ENCODE peak calls at places on chromosomes 4 and X, in four cellular contexts. One of them, this sample, is unnamed.

GRCh38 chr4:89681219-89681618 is 155.7 kb downstream of the SNCA start:
- DNase-seq in astrocyte: no peak
- DNase-seq in neural progenitor cell: peak; percentile 52
- DNase-seq in HCT116: peak; percentile 48
- DNase-seq in this sample: no peak

GRCh38 chr4:124940387-124940786 is 227.9 kb upstream of the ANKRD50 start:
- DNase-seq in astrocyte: peak; percentile 99
- DNase-seq in neural progenitor cell: no peak
- DNase-seq in HCT116: peak; percentile 62
- DNase-seq in this sample: no peak

GRCh38 chr4:110071466-110071865 is 126.9 kb downstream of the ELOVL6 start:
- DNase-seq in astrocyte: no peak
- DNase-seq in neural progenitor cell: peak; percentile 6
- DNase-seq in HCT116: no peak
- DNase-seq in this sample: peak; percentile 41

GRCh38 chr4:15234101-15234500 is 193.7 kb upstream of the C1QTNF7 start:
- DNase-seq in astrocyte: peak; percentile 85
- DNase-seq in neural progenitor cell: no peak
- DNase-seq in HCT116: no peak
- DNase-seq in this sample: no peak

GRCh38 chrX:134737061-134737460 is 78.8 kb upstream of the PLAC1 start:
- DNase-seq in astrocyte: peak; percentile 14
- DNase-seq in neural progenitor cell: no peak
- DNase-seq in HCT116: no peak
- DNase-seq in this sample: no peak

GRCh38 chrX:8760021-8760420 is 28.1 kb upstream of the ANOS1 start:
- DNase-seq in astrocyte: peak; percentile 44
- DNase-seq in neural progenitor cell: no peak
- DNase-seq in HCT116: no peak
- DNase-seq in this sample: no peak

GRCh38 chr4:79764118-79764517 is 308.9 kb downstream of the ANTXR2 start:
- DNase-seq in astrocyte: no peak
- DNase-seq in neural progenitor cell: no peak
- DNase-seq in HCT116: no peak
- DNase-seq in this sample: no peak

GRCh38 chr4:4640692-4641091 is 98.8 kb upstream of the STX18 start:
- DNase-seq in astrocyte: no peak
- DNase-seq in neural progenitor cell: peak; percentile 71
- DNase-seq in HCT116: no peak
- DNase-seq in this sample: no peak

GRCh38 chrX:55754861-55755294 is 37.3 kb downstream of the RRAGB start:
- DNase-seq in astrocyte: no peak
- DNase-seq in neural progenitor cell: no peak
- DNase-seq in HCT116: no peak
- DNase-seq in this sample: no peak

GRCh38 chr4:124483043-124483906 is 229.3 kb downstream of the ANKRD50 start:
- DNase-seq in astrocyte: peak; percentile 27
- DNase-seq in neural progenitor cell: peak; percentile 86
- DNase-seq in HCT116: no peak
- DNase-seq in this sample: no peak

GRCh38 chr4:116020141-116020722 is 906.8 kb upstream of the NDST4 start:
- DNase-seq in astrocyte: no peak
- DNase-seq in neural progenitor cell: peak; percentile 43
- DNase-seq in HCT116: peak; percentile 27
- DNase-seq in this sample: no peak

GRCh38 chrX:67614006-67614405 is 70.2 kb downstream of the AR start:
- DNase-seq in astrocyte: peak; percentile 40
- DNase-seq in neural progenitor cell: no peak
- DNase-seq in HCT116: no peak
- DNase-seq in this sample: no peak

GRCh38 chr4:103032575-103032974 is 13.1 kb upstream of the SLC9B1 start:
- DNase-seq in astrocyte: no peak
- DNase-seq in neural progenitor cell: peak; percentile 71
- DNase-seq in HCT116: peak; percentile 24
- DNase-seq in this sample: no peak

GRCh38 chrX:154411981-154412340 is 622 bp downstream of the TAFAZZIN start:
- DNase-seq in astrocyte: peak; percentile 23
- DNase-seq in neural progenitor cell: peak; percentile 80
- DNase-seq in HCT116: no peak
- DNase-seq in this sample: peak; percentile 79

DNA sequence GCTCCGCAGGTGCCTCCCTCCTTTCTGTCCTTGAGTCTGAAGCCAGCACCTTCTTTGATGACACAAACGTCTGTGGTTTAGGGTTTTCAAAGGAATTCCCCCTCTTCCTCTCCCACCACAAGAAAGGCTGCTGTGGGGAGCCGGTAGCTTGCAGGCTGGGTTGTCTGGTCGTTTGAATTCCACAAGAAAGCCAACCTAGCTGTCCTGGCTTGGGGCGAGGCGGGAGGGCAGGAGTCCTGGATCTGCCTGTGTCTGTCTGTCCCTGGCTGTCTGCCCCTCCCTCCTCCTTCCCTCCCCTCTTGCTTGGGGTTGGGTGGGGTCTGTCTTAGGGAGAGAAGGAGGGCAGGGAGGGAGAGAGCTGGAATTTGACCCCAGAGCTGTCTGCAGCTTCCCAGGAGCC is 56.3 kb downstream of the SHROOM2 start:
- DNase-seq in astrocyte: no peak
- DNase-seq in neural progenitor cell: peak; percentile 58
- DNase-seq in HCT116: no peak
- DNase-seq in this sample: peak; percentile 52
- H3K9ac ChIP-seq in astrocyte: no peak overlapping the region
- H3K9ac ChIP-seq in neural progenitor cell: no peak overlapping the region
- H3K9ac ChIP-seq in HCT116: no peak overlapping the region
- H3K9ac ChIP-seq in this sample: peak overlapping the region; percentile 1

GRCh38 chr4:158581161-158581560 is 59.5 kb downstream of the RXFP1 start:
- DNase-seq in astrocyte: peak; percentile 5
- DNase-seq in neural progenitor cell: no peak
- DNase-seq in HCT116: no peak
- DNase-seq in this sample: no peak

GRCh38 chr4:158580064-158580463 is 58.4 kb downstream of the RXFP1 start:
- DNase-seq in astrocyte: no peak
- DNase-seq in neural progenitor cell: peak; percentile 12
- DNase-seq in HCT116: no peak
- DNase-seq in this sample: no peak

GRCh38 chr4:158572608-158573007 is 50.9 kb downstream of the RXFP1 start:
- DNase-seq in astrocyte: no peak
- DNase-seq in neural progenitor cell: no peak
- DNase-seq in HCT116: no peak
- DNase-seq in this sample: no peak

GRCh38 chr4:158578476-158578875 is 56.8 kb downstream of the RXFP1 start:
- DNase-seq in astrocyte: peak; percentile 14
- DNase-seq in neural progenitor cell: no peak
- DNase-seq in HCT116: peak; percentile 8
- DNase-seq in this sample: no peak
- TF ChIP-seq CTCF in astrocyte: peak; percentile 30
- TF ChIP-seq CTCF in neural progenitor cell: peak; percentile 34
- TF ChIP-seq CTCF in HCT116: peak; percentile 28
- TF ChIP-seq CTCF in this sample: no peak

GRCh38 chrX:3046253-3046909 is 5.1 kb downstream of the ARSF start:
- DNase-seq in astrocyte: no peak
- DNase-seq in neural progenitor cell: no peak
- DNase-seq in HCT116: no peak
- DNase-seq in this sample: no peak
- H3K9ac ChIP-seq in astrocyte: no peak overlapping the region
- H3K9ac ChIP-seq in neural progenitor cell: no peak overlapping the region
- H3K9ac ChIP-seq in HCT116: no peak overlapping the region
- H3K9ac ChIP-seq in this sample: no peak overlapping the region

GRCh38 chr4:47839259-47839658 is 1.4 kb upstream of the CORIN start:
- DNase-seq in astrocyte: no peak
- DNase-seq in neural progenitor cell: no peak
- DNase-seq in HCT116: no peak
- DNase-seq in this sample: no peak
- TF ChIP-seq CTCF in astrocyte: peak; percentile 26
- TF ChIP-seq CTCF in neural progenitor cell: peak; percentile 30
- TF ChIP-seq CTCF in HCT116: no peak
- TF ChIP-seq CTCF in this sample: no peak

DNA sequence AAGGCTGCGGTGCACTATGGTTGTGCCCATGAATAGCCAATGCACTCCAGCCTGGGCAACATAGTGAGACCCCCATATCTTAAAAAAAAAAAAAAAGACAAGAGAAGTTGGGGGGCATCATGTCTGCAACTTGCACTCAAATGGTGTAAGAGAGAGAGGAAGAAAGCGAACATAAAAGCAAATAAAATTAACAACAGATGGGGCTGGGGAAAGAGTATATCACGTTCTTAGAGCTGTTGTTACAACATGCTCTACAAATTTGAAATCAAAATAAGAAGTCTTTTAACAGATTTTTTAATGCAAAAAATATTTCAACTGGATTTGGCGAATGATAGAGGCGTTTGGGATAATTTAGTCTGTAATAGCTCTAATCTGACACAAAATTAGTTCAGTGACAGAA is 144.9 kb downstream of the FNIP2 start:
- DNase-seq in astrocyte: no peak
- DNase-seq in neural progenitor cell: no peak
- DNase-seq in HCT116: no peak
- DNase-seq in this sample: no peak
- H3K9ac ChIP-seq in astrocyte: no peak overlapping the region
- H3K9ac ChIP-seq in neural progenitor cell: no peak overlapping the region
- H3K9ac ChIP-seq in HCT116: no peak overlapping the region
- H3K9ac ChIP-seq in this sample: no peak overlapping the region

This sample was measured in colonic mucosa.